ENCODE peak calls at places on chromosome 18, in five cellular contexts. L, B, M, F and Y are unnamed samples.

GRCh38 chr18:24560511-24560981 is 100.1 kb downstream of the HRH4 start:
- DNase-seq in M (no peak), L (no peak), B (peak), F (peak), Y (peak)

GRCh38 chr18:52657063-52657462 is 317.1 kb downstream of the DCC start:
- DNase-seq in B (no peak), F (no peak), M (no peak), L (no peak), Y (no peak)

GRCh38 chr18:79685971-79686370 is 6.4 kb downstream of the CTDP1 start:
- DNase-seq in L (no peak), F (no peak), B (no peak), M (no peak), Y (no peak)

GRCh38 chr18:22465859-22466602 is 48.3 kb upstream of the CTAGE1 start:
- DNase-seq in M (peak), B (no peak), F (peak), L (no peak), Y (peak)

GRCh38 chr18:23595610-23596009 is 9.3 kb upstream of the NPC1 start:
- DNase-seq in M (no peak), B (no peak), L (no peak), F (no peak), Y (no peak)

GRCh38 chr18:62288669-62289016 is 36.5 kb upstream of the TNFRSF11A start:
- DNase-seq in M (no peak), B (no peak), L (no peak), F (no peak), Y (no peak)

GRCh38 chr18:10015941-10016819 is 102.4 kb downstream of the VAPA start:
- DNase-seq in L (no peak), F (peak), B (no peak), M (peak), Y (peak)

GRCh38 chr18:36411745-36412168 is 114.2 kb downstream of the FHOD3 start:
- DNase-seq in M (no peak), L (no peak), F (no peak), B (no peak), Y (no peak)

GRCh38 chr18:58635891-58636290 is 7.0 kb upstream of the ALPK2 start:
- DNase-seq in F (no peak), B (no peak), L (no peak), M (no peak), Y (no peak)

GRCh38 chr18:63444567-63444966 is 22.3 kb upstream of the VPS4B start:
- DNase-seq in B (no peak), M (peak), F (no peak), L (no peak), Y (no peak)

GRCh38 chr18:9106800-9107574 is 4.5 kb downstream of the NDUFV2 start:
- DNase-seq in L (no peak), B (no peak), M (no peak), F (no peak), Y (no peak)

GRCh38 chr18:12377556-12378553 is 828 bp upstream of the AFG3L2 start:
- DNase-seq in F (peak), L (no peak), B (no peak), M (no peak), Y (no peak)

GRCh38 chr18:48566588-48566987 is 27.8 kb downstream of the CTIF start:
- DNase-seq in L (no peak), M (no peak), B (no peak), F (no peak), Y (no peak)

GRCh38 chr18:70490008-70490933 is 201.4 kb downstream of the SOCS6 start:
- DNase-seq in B (peak), L (peak), M (peak), F (peak), Y (no peak)

GRCh38 chr18:75247041-75247551 is 36.5 kb downstream of the TSHZ1 start:
- DNase-seq in L (no peak), F (no peak), M (no peak), B (no peak), Y (no peak)

GRCh38 chr18:8696749-8697211 is 8.6 kb upstream of the MTCL1 start:
- DNase-seq in B (peak), F (no peak), M (no peak), L (peak), Y (no peak)

GRCh38 chr18:27845897-27846296 is 331.0 kb downstream of the CDH2 start:
- DNase-seq in L (no peak), B (no peak), M (peak), F (no peak), Y (no peak)

GRCh38 chr18:48393776-48394175 is 15.4 kb downstream of the ZBTB7C start:
- DNase-seq in M (no peak), B (no peak), L (no peak), F (no peak), Y (no peak)

GRCh38 chr18:35407871-35408481 is 30.8 kb upstream of the ZNF396 start:
- DNase-seq in B (peak), M (no peak), F (peak), L (no peak), Y (peak)

GRCh38 chr18:48718251-48718959 is 179.6 kb downstream of the CTIF start:
- DNase-seq in B (no peak), F (no peak), M (no peak), L (no peak), Y (no peak)

GRCh38 chr18:11591957-11592356 is 17.4 kb upstream of the SLC35G4 start:
- DNase-seq in L (no peak), B (no peak), M (no peak), F (no peak), Y (no peak)

GRCh38 chr18:44821924-44822323 is 141.2 kb downstream of the SETBP1 start:
- DNase-seq in M (no peak), B (no peak), F (no peak), L (no peak), Y (no peak)

GRCh38 chr18:76056467-76057194 is 438.4 kb downstream of the ZNF516 start:
- DNase-seq in B (no peak), L (no peak), M (no peak), F (no peak), Y (no peak)

GRCh38 chr18:57269756-57270534 is 82.4 kb upstream of the ST8SIA3 start:
- DNase-seq in M (no peak), L (no peak), B (no peak), F (peak), Y (no peak)

GRCh38 chr18:70998490-70998889 is 709.6 kb downstream of the SOCS6 start:
- DNase-seq in M (no peak), L (no peak), F (no peak), B (no peak), Y (no peak)

GRCh38 chr18:59547691-59548182 is 149.5 kb downstream of the CCBE1 start:
- DNase-seq in L (no peak), B (no peak), M (peak), F (no peak), Y (no peak)

GRCh38 chr18:78352905-78353304 is 626.7 kb upstream of the SALL3 start:
- DNase-seq in B (no peak), F (no peak), M (no peak), L (no peak), Y (no peak)